ENCODE peak calls at places on chromosome 22, in four cellular contexts. One of them, this sample, is unnamed.

GRCh38 chr22:24060375-24060788 is 49.3 kb downstream of the CABIN1 start:
- DNase-seq in GM12878: no peak
- DNase-seq in HepG2: no peak
- DNase-seq in K562: no peak
- DNase-seq in this sample: no peak

GRCh38 chr22:23536821-23537345 is 43.2 kb downstream of the IGLL1 start:
- DNase-seq in GM12878: no peak
- DNase-seq in HepG2: no peak
- DNase-seq in K562: no peak
- DNase-seq in this sample: no peak

GRCh38 chr22:20093437-20093836 is 13.4 kb downstream of the DGCR8 start:
- DNase-seq in HepG2: no peak
- DNase-seq in K562: no peak
- DNase-seq in GM12878: no peak
- DNase-seq in this sample: no peak

GRCh38 chr22:20111045-20111688 is 4.7 kb upstream of the RANBP1 start:
- DNase-seq in GM12878: no peak
- DNase-seq in K562: peak
- DNase-seq in HepG2: peak
- DNase-seq in this sample: no peak

GRCh38 chr22:48053973-48054372 is 1291.5 kb downstream of the TBC1D22A start:
- DNase-seq in GM12878: no peak
- DNase-seq in K562: no peak
- DNase-seq in HepG2: no peak
- DNase-seq in this sample: no peak

GRCh38 chr22:22752556-22753477 is 108.4 kb downstream of the GGTLC2 start:
- DNase-seq in GM12878: no peak
- DNase-seq in HepG2: no peak
- DNase-seq in K562: peak
- DNase-seq in this sample: no peak

GRCh38 chr22:47401976-47402770 is 639.7 kb downstream of the TBC1D22A start:
- DNase-seq in K562: no peak
- DNase-seq in HepG2: no peak
- DNase-seq in GM12878: no peak
- DNase-seq in this sample: no peak

GRCh38 chr22:35541254-35541748 is 670 bp downstream of the RASD2 start:
- DNase-seq in K562: no peak
- DNase-seq in GM12878: no peak
- DNase-seq in HepG2: no peak
- DNase-seq in this sample: peak

GRCh38 chr22:20080445-20080775 is 369 bp downstream of the DGCR8 start:
- DNase-seq in K562: peak
- DNase-seq in GM12878: no peak
- DNase-seq in HepG2: peak
- DNase-seq in this sample: peak

GRCh38 chr22:44546686-44547310 is 48.8 kb upstream of the RTL6 start:
- DNase-seq in GM12878: no peak
- DNase-seq in K562: no peak
- DNase-seq in HepG2: no peak
- DNase-seq in this sample: no peak

GRCh38 chr22:40533712-40534378 is 102.7 kb downstream of the MRTFA start:
- DNase-seq in GM12878: peak
- DNase-seq in HepG2: no peak
- DNase-seq in K562: peak
- DNase-seq in this sample: no peak

GRCh38 chr22:21698430-21699329 is 32.9 kb downstream of the PPIL2 start:
- DNase-seq in GM12878: no peak
- DNase-seq in HepG2: no peak
- DNase-seq in K562: peak
- DNase-seq in this sample: peak

GRCh38 chr22:45322873-45323525 is 13.3 kb downstream of the FAM118A start:
- DNase-seq in HepG2: no peak
- DNase-seq in K562: no peak
- DNase-seq in GM12878: no peak
- DNase-seq in this sample: no peak

GRCh38 chr22:44387486-44387885 is 74.7 kb upstream of the SHISAL1 start:
- DNase-seq in HepG2: no peak
- DNase-seq in GM12878: no peak
- DNase-seq in K562: no peak
- DNase-seq in this sample: no peak

GRCh38 chr22:20437253-20438065 is at the start of gene SCARF2:
- DNase-seq in HepG2: no peak
- DNase-seq in K562: peak
- DNase-seq in GM12878: no peak
- DNase-seq in this sample: peak

GRCh38 chr22:31829505-31829904 is 75.7 kb downstream of the DEPDC5 start:
- DNase-seq in HepG2: peak
- DNase-seq in GM12878: peak
- DNase-seq in K562: peak
- DNase-seq in this sample: no peak

GRCh38 chr22:45223304-45224117 is 17.2 kb downstream of the KIAA0930 start:
- DNase-seq in GM12878: no peak
- DNase-seq in K562: peak
- DNase-seq in HepG2: no peak
- DNase-seq in this sample: no peak

GRCh38 chr22:19176732-19177131 is 1.8 kb downstream of the SLC25A1 start:
- DNase-seq in GM12878: no peak
- DNase-seq in K562: no peak
- DNase-seq in HepG2: no peak
- DNase-seq in this sample: no peak

GRCh38 chr22:32327596-32328171 is 30.0 kb upstream of the RFPL3 start:
- DNase-seq in HepG2: no peak
- DNase-seq in GM12878: no peak
- DNase-seq in K562: no peak
- DNase-seq in this sample: no peak

GRCh38 chr22:23682827-23683355 is 7.9 kb upstream of the RGL4 start:
- DNase-seq in GM12878: no peak
- DNase-seq in HepG2: no peak
- DNase-seq in K562: no peak
- DNase-seq in this sample: no peak

GRCh38 chr22:43378011-43378704 is 33.7 kb upstream of the MPPED1 start:
- DNase-seq in GM12878: peak
- DNase-seq in HepG2: peak
- DNase-seq in K562: no peak
- DNase-seq in this sample: no peak

GRCh38 chr22:47370448-47371262 is 608.2 kb downstream of the TBC1D22A start:
- DNase-seq in HepG2: no peak
- DNase-seq in GM12878: no peak
- DNase-seq in K562: no peak
- DNase-seq in this sample: no peak

GRCh38 chr22:28942801-28943500 is 59.6 kb downstream of the ZNRF3 start:
- DNase-seq in HepG2: no peak
- DNase-seq in K562: no peak
- DNase-seq in GM12878: no peak
- DNase-seq in this sample: no peak

GRCh38 chr22:46491936-46492335 is 45.5 kb downstream of the CELSR1 start:
- DNase-seq in GM12878: no peak
- DNase-seq in HepG2: no peak
- DNase-seq in K562: no peak
- DNase-seq in this sample: no peak

GRCh38 chr22:20238567-20239062 is 29.5 kb downstream of the RTN4R start:
- DNase-seq in HepG2: peak
- DNase-seq in K562: peak
- DNase-seq in GM12878: no peak
- DNase-seq in this sample: peak

GRCh38 chr22:45628508-45628907 is 43.1 kb upstream of the ATXN10 start:
- DNase-seq in K562: no peak
- DNase-seq in GM12878: no peak
- DNase-seq in HepG2: no peak
- DNase-seq in this sample: no peak

GRCh38 chr22:24497879-24498278 is 2.7 kb downstream of the UPB1 start:
- DNase-seq in K562: no peak
- DNase-seq in HepG2: no peak
- DNase-seq in GM12878: no peak
- DNase-seq in this sample: no peak

GRCh38 chr22:38422615-38423511 is 32.1 kb downstream of the KCNJ4 start:
- DNase-seq in HepG2: no peak
- DNase-seq in GM12878: no peak
- DNase-seq in K562: peak
- DNase-seq in this sample: no peak

GRCh38 chr22:30637701-30638114 is 2.1 kb downstream of the SLC35E4 start:
- DNase-seq in GM12878: no peak
- DNase-seq in K562: no peak
- DNase-seq in HepG2: no peak
- DNase-seq in this sample: no peak
- TF ChIP-seq ESRRA in GM12878: no peak
- TF ChIP-seq ESRRA in K562: no peak
- TF ChIP-seq ESRRA in HepG2: no peak
- TF ChIP-seq ESRRA in this sample: no peak

DNA sequence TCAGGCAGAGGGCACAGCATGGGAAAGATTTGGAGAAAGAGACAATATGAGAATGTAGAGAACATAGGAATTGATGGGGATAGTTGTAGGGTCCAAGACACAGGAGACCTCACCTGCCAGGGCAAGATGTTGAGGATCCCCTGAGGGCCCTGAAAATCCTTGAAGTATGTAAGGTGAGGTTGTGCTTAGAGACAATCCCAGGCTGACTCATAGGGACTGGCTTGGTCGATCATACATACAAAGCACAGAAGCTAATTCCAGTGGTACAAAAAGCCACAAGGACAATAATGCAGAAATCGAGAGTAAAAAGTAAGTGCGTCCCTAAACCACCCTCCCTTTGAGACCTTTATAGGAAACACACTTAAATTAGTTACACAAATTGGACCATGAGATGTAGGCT is 468.2 kb downstream of the MIAT start:
- DNase-seq in HepG2: no peak
- DNase-seq in GM12878: no peak
- DNase-seq in K562: no peak
- DNase-seq in this sample: no peak
- TF ChIP-seq NR2C2 in HepG2: no peak
- TF ChIP-seq NR2C2 in GM12878: no peak
- TF ChIP-seq NR2C2 in K562: no peak
- TF ChIP-seq NR2C2 in this sample: no peak

GRCh38 chr22:25748140-25748539 is 6.2 kb downstream of the MYO18B start:
- DNase-seq in HepG2: no peak
- DNase-seq in K562: no peak
- DNase-seq in GM12878: no peak
- DNase-seq in this sample: no peak

GRCh38 chr22:25746012-25746373 is 4.0 kb downstream of the MYO18B start:
- DNase-seq in K562: no peak
- DNase-seq in GM12878: no peak
- DNase-seq in HepG2: no peak
- DNase-seq in this sample: no peak

GRCh38 chr22:25748704-25749103 is 6.7 kb downstream of the MYO18B start:
- DNase-seq in HepG2: peak
- DNase-seq in K562: no peak
- DNase-seq in GM12878: no peak
- DNase-seq in this sample: no peak

GRCh38 chr22:25745341-25746011 is 3.5 kb downstream of the MYO18B start:
- DNase-seq in HepG2: no peak
- DNase-seq in GM12878: no peak
- DNase-seq in K562: no peak
- DNase-seq in this sample: no peak

DNA sequence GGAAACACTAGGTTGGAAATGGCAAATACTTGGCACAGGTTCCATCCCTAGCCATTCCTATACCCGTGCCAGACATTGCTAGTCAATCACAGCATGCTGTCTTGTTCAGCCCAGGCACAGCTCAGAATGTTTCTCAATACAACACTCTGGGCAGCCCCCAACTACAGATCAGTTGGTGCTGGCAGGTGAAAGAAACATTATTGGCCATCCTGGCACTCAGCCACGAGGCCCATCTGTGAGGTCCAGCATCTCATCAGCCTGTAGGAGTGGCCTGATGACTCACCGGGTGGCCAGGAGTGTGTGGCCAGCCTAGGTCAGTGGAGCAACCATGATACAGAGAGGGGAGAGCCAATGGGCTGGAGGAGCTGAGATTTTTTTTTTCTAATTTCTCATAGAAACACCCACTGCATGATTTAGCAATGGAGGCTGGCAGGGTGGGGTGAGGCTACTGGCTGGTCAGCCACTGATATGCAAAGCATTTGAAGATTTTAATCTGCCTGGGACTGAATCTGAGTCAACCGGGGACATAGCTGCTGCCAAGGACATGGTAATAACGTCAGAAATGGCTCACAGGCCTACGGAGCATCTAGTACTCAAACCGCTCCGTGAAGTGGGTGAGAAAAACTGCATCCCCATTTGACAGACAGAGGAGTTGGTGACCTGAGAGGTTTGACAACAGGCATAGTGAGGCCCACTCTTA is 5.4 kb downstream of the MYO18B start:
- DNase-seq in GM12878: no peak
- DNase-seq in HepG2: peak
- DNase-seq in K562: peak
- DNase-seq in this sample: no peak
- TF ChIP-seq ESRRA in GM12878: no peak
- TF ChIP-seq ESRRA in HepG2: no peak
- TF ChIP-seq ESRRA in K562: peak
- TF ChIP-seq ESRRA in this sample: no peak

DNA sequence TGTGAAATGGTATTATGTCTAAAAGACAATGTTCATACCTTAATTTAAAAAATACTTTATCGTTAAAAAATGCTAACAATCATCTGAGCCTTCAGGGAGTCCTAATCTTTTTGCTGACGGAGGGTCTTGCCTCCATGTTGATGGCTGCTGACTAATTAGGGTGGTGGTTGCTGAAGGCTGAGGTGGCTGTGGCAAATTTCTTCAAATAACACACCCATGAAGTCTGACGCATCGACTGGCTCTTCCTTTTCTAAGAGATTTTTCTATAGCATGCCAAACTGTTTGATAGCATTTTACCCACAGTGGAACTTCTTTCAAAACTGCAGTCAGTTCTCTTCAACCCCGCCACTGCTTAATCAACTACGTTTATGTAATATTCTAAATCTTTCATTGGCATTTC is 33.6 kb downstream of the TCF20 start:
- DNase-seq in GM12878: no peak
- DNase-seq in HepG2: no peak
- DNase-seq in K562: no peak
- DNase-seq in this sample: no peak
- TF ChIP-seq NR2C2 in GM12878: no peak
- TF ChIP-seq NR2C2 in HepG2: no peak
- TF ChIP-seq NR2C2 in K562: no peak
- TF ChIP-seq NR2C2 in this sample: no peak

This sample was measured in WTC11.